ENCODE peak calls at places on chromosomes 11 and 22, in six cellular contexts. G, U, Z, D, V and O are unnamed samples.

GRCh38 chr11:11463397-11463796 is 110.3 kb upstream of the CSNK2A3 start:
- DNase-seq in G (peak; percentile 32), U (no peak), Z (no peak), D (no peak), V (no peak), O (no peak)

GRCh38 chr11:61541568-61541967 is 33.0 kb downstream of the LRRC10B start:
- DNase-seq in G (peak; percentile 74), U (no peak), Z (peak; percentile 55), D (peak; percentile 55), V (no peak), O (no peak)

GRCh38 chr11:119412072-119412471 is 10.9 kb downstream of the THY1 start:
- DNase-seq in G (no peak), U (no peak), Z (no peak), D (no peak), V (no peak), O (no peak)

GRCh38 chr11:57426754-57427691 is at the start of gene SLC43A3:
- DNase-seq in G (peak; percentile 94), U (peak; percentile 38), Z (peak; percentile 70), D (peak; percentile 92), V (peak; percentile 19), O (no peak)

GRCh38 chr11:44860346-44860745 is 90.3 kb downstream of the TP53I11 start:
- DNase-seq in G (no peak), U (no peak), Z (no peak), D (no peak), V (no peak), O (no peak)

GRCh38 chr11:122808494-122808893 is 29.8 kb upstream of the CRTAM start:
- DNase-seq in G (peak; percentile 79), U (peak; percentile 42), Z (no peak), D (peak; percentile 68), V (no peak), O (no peak)

GRCh38 chr11:61290905-61291690 is 4.0 kb downstream of the VWCE start:
- DNase-seq in G (no peak), U (no peak), Z (no peak), D (no peak), V (no peak), O (no peak)

GRCh38 chr11:61337706-61338268 is 4.8 kb downstream of the TKFC start:
- DNase-seq in G (no peak), U (no peak), Z (no peak), D (no peak), V (no peak), O (no peak)

GRCh38 chr11:13297917-13298356 is 20.3 kb downstream of the BMAL1 start:
- DNase-seq in G (no peak), U (no peak), Z (no peak), D (no peak), V (peak; percentile 30), O (no peak)

GRCh38 chr22:19631899-19632670 is 82.2 kb upstream of the SEPTIN5 start:
- DNase-seq in G (peak; percentile 54), U (peak; percentile 53), Z (peak; percentile 78), D (peak; percentile 39), V (peak; percentile 32), O (no peak)

GRCh38 chr11:92627615-92628201 is 341.7 kb upstream of the MTNR1B start:
- DNase-seq in G (peak; percentile 18), U (no peak), Z (no peak), D (peak; percentile 77), V (no peak), O (no peak)

GRCh38 chr11:65491614-65492386 is 7.0 kb upstream of the MALAT1 start:
- DNase-seq in G (peak; percentile 96), U (peak; percentile 89), Z (peak; percentile 86), D (peak; percentile 98), V (no peak), O (no peak)

GRCh38 chr22:50425179-50425916 is 49.5 kb downstream of the SBF1 start:
- DNase-seq in G (no peak), U (peak; percentile 15), Z (no peak), D (peak; percentile 36), V (no peak), O (no peak)

GRCh38 chr22:37176464-37177061 is 11.5 kb downstream of the C1QTNF6 start:
- DNase-seq in G (peak; percentile 92), U (peak; percentile 96), Z (no peak), D (peak; percentile 83), V (no peak), O (no peak)

GRCh38 chr22:48511781-48512327 is 1315.8 kb downstream of the BRD1 start:
- DNase-seq in G (no peak), U (no peak), Z (no peak), D (no peak), V (no peak), O (no peak)
- H3K9ac ChIP-seq in G (no peak overlapping the region), U (no peak overlapping the region), Z (no peak overlapping the region), D (no peak overlapping the region), V (no peak overlapping the region), O (no peak overlapping the region)

GRCh38 chr22:45888221-45889092 is 88.5 kb downstream of the WNT7B start:
- DNase-seq in G (no peak), U (no peak), Z (no peak), D (no peak), V (no peak), O (no peak)

GRCh38 chr22:45891021-45891421 is 85.9 kb downstream of the WNT7B start:
- DNase-seq in G (no peak), U (no peak), Z (no peak), D (no peak), V (no peak), O (no peak)

GRCh38 chr22:45889093-45889538 is 87.8 kb downstream of the WNT7B start:
- DNase-seq in G (no peak), U (no peak), Z (no peak), D (no peak), V (no peak), O (no peak)

GRCh38 chr22:45890351-45890635 is 86.7 kb downstream of the WNT7B start:
- DNase-seq in G (no peak), U (no peak), Z (no peak), D (no peak), V (no peak), O (no peak)

DNA sequence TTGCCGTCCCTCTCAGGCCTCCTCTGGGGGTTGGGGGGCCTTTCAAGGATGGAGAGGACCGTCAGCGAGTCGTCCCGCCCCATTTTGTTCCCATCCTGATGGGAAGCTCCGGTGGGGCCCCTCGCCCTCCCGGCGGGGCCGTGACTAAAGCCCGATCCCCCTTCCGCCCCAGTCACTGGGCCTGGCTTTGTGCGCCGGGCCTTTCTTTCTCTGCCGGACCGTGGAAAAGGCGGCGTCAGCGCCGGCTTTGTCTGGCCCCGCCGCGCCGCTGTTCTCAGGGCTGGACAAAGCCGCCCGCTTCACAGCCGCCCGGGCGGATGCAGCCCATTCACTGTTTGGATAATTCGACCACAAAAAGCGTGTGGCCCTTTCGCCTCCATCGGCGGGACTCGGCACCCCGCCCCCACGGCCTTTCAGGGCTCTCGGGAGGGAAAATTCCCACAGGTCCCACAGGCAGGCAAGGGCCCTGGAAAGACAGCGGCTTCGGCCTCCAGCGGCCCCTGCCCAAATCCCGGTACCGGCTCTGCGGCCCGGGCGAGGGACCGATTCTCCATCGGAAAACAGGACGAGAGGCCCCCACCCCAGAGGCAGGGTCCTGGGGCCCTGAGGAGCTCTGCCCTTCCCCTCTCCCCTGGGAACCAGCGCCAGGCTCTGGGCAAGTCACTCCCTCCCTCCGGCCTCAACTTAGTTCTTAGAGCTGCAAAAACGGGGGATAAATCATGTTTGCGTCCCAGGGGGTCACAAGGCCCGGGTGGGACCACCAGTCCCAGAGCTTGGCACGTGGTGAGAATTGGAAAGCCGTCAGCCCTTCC is 87.2 kb downstream of the WNT7B start:
- DNase-seq in G (peak; percentile 32), U (no peak), Z (peak; percentile 89), D (peak; percentile 63), V (no peak), O (no peak)
- TF ChIP-seq EZH2 in G (no peak), U (peak; percentile 46), Z (no peak), D (peak; percentile 57), V (peak; percentile 80), O (no peak)

DNA sequence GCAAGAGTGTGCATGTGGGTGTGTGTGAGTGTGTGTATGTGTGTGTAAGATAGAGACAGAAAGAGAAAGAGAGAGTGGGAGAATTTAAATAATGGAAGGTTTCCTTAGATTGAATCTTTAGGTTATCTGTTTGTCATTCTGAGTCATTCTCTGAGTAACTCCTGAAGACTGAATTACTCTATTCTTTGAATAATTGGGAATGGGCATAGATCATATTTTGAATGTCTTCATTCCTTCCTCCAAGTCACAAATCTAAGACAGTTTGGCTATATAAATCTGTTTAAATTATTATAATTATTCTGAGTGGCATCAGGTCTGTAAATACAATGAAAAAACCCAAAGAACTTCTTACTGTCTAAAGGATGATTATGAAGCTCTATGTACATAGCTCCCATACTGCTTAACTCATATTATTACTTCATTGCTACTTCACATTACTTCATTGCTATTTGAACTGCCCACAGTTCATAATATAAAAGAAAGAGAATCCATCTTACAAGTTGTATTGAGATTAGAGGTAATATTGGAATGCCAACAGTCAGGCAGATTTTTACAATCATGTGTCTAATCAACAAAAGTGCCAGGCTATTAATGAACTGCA is 346.6 kb upstream of the CCDC179 start:
- DNase-seq in G (peak; percentile 43), U (peak; percentile 64), Z (no peak), D (peak; percentile 40), V (no peak), O (no peak)
- H3K9ac ChIP-seq in G (no peak overlapping the region), U (no peak overlapping the region), Z (no peak overlapping the region), D (no peak overlapping the region), V (no peak overlapping the region), O (no peak overlapping the region)

GRCh38 chr11:35419713-35420333 is 465 bp upstream of the SLC1A2 start:
- DNase-seq in G (peak; percentile 52), U (no peak), Z (peak; percentile 29), D (no peak), V (no peak), O (no peak)
- TF ChIP-seq EZH2 in G (no peak), U (no peak), Z (no peak), D (no peak), V (no peak), O (no peak)

GRCh38 chr22:27624042-27624441 is 177.5 kb downstream of the MN1 start:
- DNase-seq in G (no peak), U (no peak), Z (no peak), D (no peak), V (no peak), O (no peak)
- H3K9ac ChIP-seq in G (no peak overlapping the region), U (no peak overlapping the region), Z (no peak overlapping the region), D (no peak overlapping the region), V (no peak overlapping the region), O (no peak overlapping the region)

DNA sequence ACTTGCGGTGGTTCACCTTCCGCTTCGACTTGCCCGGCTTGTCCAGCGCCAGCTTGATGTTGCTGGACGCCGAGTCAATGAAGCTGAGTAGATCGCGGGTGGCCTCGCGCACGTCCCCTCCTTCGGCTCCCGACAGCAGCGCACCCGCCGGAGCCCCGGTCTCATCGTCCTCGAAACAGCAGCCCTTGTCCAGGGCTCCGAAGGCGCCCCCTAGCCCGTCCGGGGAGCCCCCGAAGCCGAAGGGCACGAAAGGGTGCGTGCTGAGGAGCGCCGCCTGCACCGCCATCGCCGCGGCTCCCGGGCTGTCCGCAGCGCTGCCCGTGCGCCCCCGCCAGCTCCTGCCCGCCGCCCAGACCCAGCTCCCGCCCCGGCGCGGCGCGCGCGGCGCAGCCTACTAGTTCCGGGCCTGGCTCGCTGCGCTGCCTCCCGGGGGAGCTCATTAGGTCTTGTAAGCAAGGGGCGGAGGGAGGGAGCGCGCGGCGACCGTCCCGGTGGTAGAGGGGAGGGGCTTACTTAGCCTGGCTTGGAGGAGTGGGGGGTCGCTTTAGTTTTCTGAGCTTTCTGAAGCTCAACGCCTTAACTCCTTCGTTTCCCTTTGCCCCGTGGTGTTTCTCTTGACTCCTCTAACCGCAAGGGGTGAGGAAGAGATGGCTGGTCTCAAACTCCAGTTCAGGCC is at the start of gene FAM181B:
- DNase-seq in G (peak; percentile 44), U (peak; percentile 29), Z (peak; percentile 93), D (peak; percentile 39), V (no peak), O (no peak)
- TF ChIP-seq EZH2 in G (peak; percentile 57), U (peak; percentile 44), Z (no peak), D (peak; percentile 83), V (no peak), O (peak; percentile 79)